ENCODE peak calls at places on chromosome 1, in six cellular contexts. H, U, O, K, V and T are unnamed samples. For H3K4me1, the result is how much of the 10 kb centered on the place peaks cover.

GRCh38 chr1:99580451-99580850 is 65.5 kb upstream of the PALMD start:
- DNase-seq in H (peak), V (no peak), K (peak), U (no peak), O (no peak), T (no peak)

GRCh38 chr1:111857251-111857651 is 101.5 kb downstream of the DDX20 start:
- DNase-seq in O (no peak), K (no peak), U (no peak), V (no peak), H (peak), T (no peak)

GRCh38 chr1:22417466-22417865 is 34.2 kb upstream of the ZBTB40 start:
- DNase-seq in K (no peak), V (no peak), O (no peak), U (no peak), H (no peak), T (no peak)

GRCh38 chr1:151846062-151846568 is 6.5 kb upstream of the C2CD4D start:
- DNase-seq in O (peak), H (no peak), K (peak), V (no peak), U (no peak), T (no peak)

GRCh38 chr1:23177438-23178380 is 9.1 kb upstream of the LUZP1 start:
- DNase-seq in V (peak), H (peak), K (peak), O (peak), U (peak), T (peak)

GRCh38 chr1:248046536-248046935 is at the start of gene OR2L3:
- DNase-seq in V (no peak), O (no peak), U (no peak), K (no peak), H (no peak), T (no peak)

GRCh38 chr1:58524353-58524945 is 22.1 kb downstream of the OMA1 start:
- DNase-seq in K (no peak), U (no peak), V (no peak), H (no peak), O (no peak), T (no peak)

GRCh38 chr1:212545941-212546638 is 62.5 kb upstream of the ATF3 start:
- DNase-seq in H (no peak), O (peak), U (no peak), K (peak), V (no peak), T (no peak)

GRCh38 chr1:234542211-234542850 is 63.4 kb upstream of the TARBP1 start:
- DNase-seq in H (no peak), O (peak), V (no peak), U (no peak), K (no peak), T (peak)

GRCh38 chr1:209542585-209542984 is 40.9 kb upstream of the CAMK1G start:
- DNase-seq in H (no peak), V (no peak), O (no peak), U (no peak), K (peak), T (no peak)

GRCh38 chr1:6124746-6125365 is 55.3 kb downstream of the CHD5 start:
- DNase-seq in H (peak), O (peak), K (no peak), V (no peak), U (no peak), T (no peak)

GRCh38 chr1:203650012-203650836 is 23.6 kb downstream of the ATP2B4 start:
- DNase-seq in K (peak), V (peak), H (peak), U (peak), O (peak), T (peak)

GRCh38 chr1:55400560-55400959 is 185.4 kb upstream of the USP24 start:
- DNase-seq in K (no peak), O (no peak), V (no peak), U (no peak), H (no peak), T (no peak)

GRCh38 chr1:163145435-163145834 is 57.3 kb downstream of the RGS5 start:
- DNase-seq in H (no peak), V (no peak), U (no peak), K (no peak), O (no peak), T (no peak)

GRCh38 chr1:1312450-1313314 is 4.3 kb downstream of the PUSL1 start:
- DNase-seq in H (no peak), O (no peak), K (no peak), V (no peak), U (no peak), T (no peak)

GRCh38 chr1:42136466-42136865 is 16.7 kb upstream of the GUCA2B start:
- DNase-seq in K (no peak), V (no peak), U (no peak), H (no peak), O (no peak), T (no peak)

GRCh38 chr1:26169201-26169600 is 438 bp upstream of the C1orf232 start:
- DNase-seq in K (no peak), H (no peak), V (no peak), U (no peak), O (no peak), T (no peak)

GRCh38 chr1:37477946-37478345 is 3.6 kb downstream of the ZC3H12A start:
- DNase-seq in O (no peak), H (no peak), V (no peak), K (no peak), U (no peak), T (peak)

GRCh38 chr1:93347319-93347899 is 1.7 kb downstream of the DR1 start:
- DNase-seq in H (no peak), U (no peak), O (no peak), V (no peak), K (no peak), T (no peak)

GRCh38 chr1:20142001-20142710 is 3.0 kb downstream of the PLA2G2F start:
- DNase-seq in O (peak), K (no peak), H (no peak), V (no peak), U (no peak), T (no peak)

GRCh38 chr1:44029260-44029910 is 1.9 kb downstream of the SLC6A9 start:
- DNase-seq in V (no peak), U (no peak), H (no peak), O (peak), K (no peak), T (no peak)

GRCh38 chr1:54352755-54353154 is 53.4 kb downstream of the SSBP3 start:
- DNase-seq in V (no peak), O (no peak), K (no peak), H (no peak), U (no peak), T (no peak)

GRCh38 chr1:147597010-147597409 is 55.7 kb downstream of the BCL9 start:
- DNase-seq in H (no peak), K (no peak), U (no peak), O (no peak), V (no peak), T (no peak)
- H3K4me1 ChIP-seq in H (under half), K (under half), U (under half), O (under half), V (under half), T (under half)

GRCh38 chr1:30049748-30050147 is 673.6 kb downstream of the MATN1 start:
- DNase-seq in H (no peak), K (no peak), V (no peak), O (no peak), U (no peak), T (no peak)
- H3K4me1 ChIP-seq in H (under half), K (under half), V (under half), O (under half), U (under half), T (under half)

GRCh38 chr1:35452086-35452485 is 105.1 kb downstream of the KIAA0319L start:
- DNase-seq in V (no peak), O (peak), K (peak), U (peak), H (peak), T (no peak)
- H3K4me1 ChIP-seq in V (under half), O (under half), K (under half), U (under half), H (under half), T (half or more)

GRCh38 chr1:8516793-8517556 is 199.1 kb downstream of the SLC45A1 start:
- DNase-seq in U (no peak), H (no peak), K (peak), O (no peak), V (no peak), T (no peak)
- H3K4me1 ChIP-seq in U (under half), H (under half), K (under half), O (under half), V (under half), T (under half)